ENCODE peak calls at places on chromosome 17, in seven cellular contexts. W is heart left ventricle, Y is breast epithelium, X is Peyer's patch, T is psoas muscle, F is GM23338, I is fibroblast of lung. G is an unnamed sample.
A peak's percentile ranks its signal among the peaks of the same experiment; 100 is the strongest.

GRCh38 chr17:65850486-65850885 is 289.0 kb upstream of the AXIN2 start:
- DNase-seq in Y (no peak), I (no peak), T (no peak), X (no peak), F (no peak), W (no peak), G (no peak)

GRCh38 chr17:65503557-65503956 is 57.9 kb downstream of the AXIN2 start:
- DNase-seq in F (no peak), T (no peak), I (no peak), X (no peak), W (no peak), Y (no peak), G (no peak)

GRCh38 chr17:50129303-50129945 is 536 bp downstream of the SAMD14 start:
- DNase-seq in F (peak; percentile 56), T (peak; percentile 76), Y (no peak), I (peak; percentile 58), X (no peak), W (no peak), G (no peak)

GRCh38 chr17:83151442-83152220 is 72.2 kb downstream of the METRNL start:
- DNase-seq in Y (peak; percentile 14), W (no peak), I (peak; percentile 27), X (no peak), F (peak; percentile 69), T (no peak), G (no peak)

GRCh38 chr17:27157898-27158297 is 136.0 kb upstream of the WSB1 start:
- DNase-seq in T (no peak), X (no peak), W (no peak), I (no peak), F (no peak), Y (no peak), G (no peak)

GRCh38 chr17:65099941-65100315 is 37.2 kb upstream of the RGS9 start:
- DNase-seq in T (peak; percentile 74), X (peak; percentile 58), W (peak; percentile 48), Y (peak; percentile 45), I (peak; percentile 86), F (peak; percentile 21), G (peak; percentile 48)

GRCh38 chr17:41863074-41863843 is 2.0 kb downstream of the KLHL11 start:
- DNase-seq in W (no peak), X (no peak), F (peak; percentile 25), I (no peak), T (no peak), Y (no peak), G (no peak)

GRCh38 chr17:32609085-32609484 is 122.3 kb downstream of the CDK5R1 start:
- DNase-seq in W (peak; percentile 57), X (peak; percentile 80), I (peak; percentile 32), Y (peak; percentile 58), F (no peak), T (peak; percentile 75), G (peak; percentile 56)

GRCh38 chr17:1560582-1561170 is 1.9 kb downstream of the PITPNA start:
- DNase-seq in W (no peak), Y (no peak), T (no peak), I (no peak), X (no peak), F (no peak), G (no peak)

GRCh38 chr17:7471729-7472128 is 7.7 kb downstream of the ZBTB4 start:
- DNase-seq in F (no peak), Y (no peak), T (no peak), W (no peak), X (no peak), I (no peak), G (no peak)

GRCh38 chr17:40518401-40519088 is 17.1 kb upstream of the TNS4 start:
- DNase-seq in T (no peak), I (peak; percentile 70), X (no peak), F (peak; percentile 45), Y (no peak), W (peak; percentile 14), G (no peak)

GRCh38 chr17:74330446-74330845 is 4.4 kb downstream of the KIF19 start:
- DNase-seq in I (no peak), Y (no peak), F (no peak), T (no peak), X (no peak), W (no peak), G (no peak)

GRCh38 chr17:36592316-36592710 is 634 bp downstream of the DHRS11 start:
- DNase-seq in Y (no peak), W (peak; percentile 40), I (peak; percentile 28), F (peak; percentile 78), T (peak; percentile 58), X (no peak), G (no peak)

GRCh38 chr17:1592751-1593629 is 30.4 kb upstream of the PITPNA start:
- DNase-seq in Y (no peak), F (no peak), I (no peak), X (peak; percentile 91), T (no peak), W (no peak), G (no peak)

GRCh38 chr17:3771140-3771539 is 29.8 kb downstream of the ITGAE start:
- DNase-seq in I (peak; percentile 27), X (no peak), F (no peak), T (no peak), W (no peak), Y (no peak), G (no peak)

GRCh38 chr17:3768786-3769185 is 32.2 kb downstream of the ITGAE start:
- DNase-seq in Y (no peak), F (no peak), I (no peak), X (no peak), W (no peak), T (no peak), G (no peak)

GRCh38 chr17:3768341-3768740 is 32.6 kb downstream of the ITGAE start:
- DNase-seq in Y (no peak), W (no peak), X (no peak), I (no peak), T (no peak), F (no peak), G (no peak)

GRCh38 chr17:3772764-3773163 is 28.2 kb downstream of the ITGAE start:
- DNase-seq in F (peak; percentile 78), I (no peak), Y (no peak), T (no peak), W (no peak), X (no peak), G (no peak)

DNA sequence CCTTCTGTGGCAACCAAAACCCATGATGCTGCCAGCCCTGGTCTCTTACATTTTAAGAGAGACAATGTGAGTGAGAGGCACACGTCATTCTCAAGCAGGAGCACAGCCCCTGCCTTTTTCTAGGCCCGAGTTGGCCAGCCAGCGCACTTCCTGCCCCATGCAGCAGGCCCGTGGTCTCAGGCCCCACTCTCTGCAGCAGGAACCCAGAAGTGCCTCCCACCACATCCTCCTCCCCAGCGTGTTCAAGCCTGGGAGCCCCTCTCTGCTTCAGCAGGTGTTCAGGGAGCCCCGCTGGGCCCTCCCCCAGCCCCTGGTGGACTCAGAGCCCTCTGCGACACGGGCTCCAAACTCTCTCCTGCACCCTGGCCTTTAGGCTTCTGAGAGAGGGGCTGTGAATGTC is 30.5 kb downstream of the ITGAE start:
- DNase-seq in W (no peak), T (no peak), I (no peak), F (no peak), Y (no peak), X (peak; percentile 83), G (no peak)
- H3K4me3 ChIP-seq in W (no peak overlapping the region), T (no peak overlapping the region), I (no peak overlapping the region), F (no peak overlapping the region), Y (no peak overlapping the region), X (no peak overlapping the region), G (no peak overlapping the region)

DNA sequence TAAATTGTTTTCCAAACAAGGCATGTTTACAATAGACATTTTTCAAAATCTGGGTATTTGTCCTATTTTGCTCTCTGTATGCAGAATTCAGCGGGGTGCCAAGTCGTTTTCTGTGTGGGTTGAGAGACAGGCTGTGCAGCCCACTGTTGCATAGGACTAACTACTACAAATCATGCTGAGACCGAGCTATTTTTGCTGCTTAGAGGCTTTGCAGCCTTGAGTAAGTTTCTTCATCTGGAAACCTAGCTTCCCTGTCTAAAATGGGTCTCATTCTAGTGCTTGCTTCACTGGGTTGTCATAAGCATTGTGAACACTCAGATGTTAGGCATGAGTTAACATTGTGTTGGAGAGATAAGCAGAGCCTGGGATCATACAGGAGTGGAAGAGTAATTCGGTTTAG is 1.3 kb downstream of the PRPSAP2 start:
- DNase-seq in W (no peak), F (no peak), X (no peak), T (no peak), I (peak; percentile 74), Y (no peak), G (no peak)
- H3K27ac ChIP-seq in W (peak overlapping the region; percentile 11), F (no peak overlapping the region), X (no peak overlapping the region), T (peak overlapping the region; percentile 90), I (no peak overlapping the region), Y (no peak overlapping the region), G (peak overlapping the region; percentile 93)

GRCh38 chr17:71398706-71399620 is 721.9 kb upstream of the SOX9 start:
- DNase-seq in Y (no peak), F (peak; percentile 40), I (peak; percentile 67), X (no peak), W (no peak), T (no peak), G (no peak)
- H3K4me1 ChIP-seq in Y (no peaks in the 10 kb centered on the region), F (peaks cover 5% of the 10 kb centered on the region), I (no peaks in the 10 kb centered on the region), X (no peaks in the 10 kb centered on the region), W (no peaks in the 10 kb centered on the region), T (no peaks in the 10 kb centered on the region), G (no peaks in the 10 kb centered on the region)

GRCh38 chr17:10115536-10115932 is 82.9 kb downstream of the GAS7 start:
- DNase-seq in Y (no peak), W (no peak), T (no peak), F (no peak), X (no peak), I (no peak), G (no peak)
- H3K4me3 ChIP-seq in Y (no peak overlapping the region), W (no peak overlapping the region), T (no peak overlapping the region), F (no peak overlapping the region), X (no peak overlapping the region), I (no peak overlapping the region), G (peak overlapping the region; percentile 50)

GRCh38 chr17:72561266-72561665 is 440.4 kb downstream of the SOX9 start:
- DNase-seq in F (no peak), X (no peak), I (no peak), W (no peak), T (no peak), Y (no peak), G (no peak)

GRCh38 chr17:72561680-72562079 is 440.9 kb downstream of the SOX9 start:
- DNase-seq in F (no peak), I (no peak), Y (no peak), T (no peak), X (no peak), W (no peak), G (no peak)

GRCh38 chr17:72563952-72564351 is 443.1 kb downstream of the SOX9 start:
- DNase-seq in F (no peak), T (no peak), X (no peak), I (no peak), Y (no peak), W (no peak), G (no peak)

GRCh38 chr17:72560303-72561247 is 439.8 kb downstream of the SOX9 start:
- DNase-seq in T (no peak), F (peak; percentile 75), Y (no peak), I (peak; percentile 43), X (no peak), W (no peak), G (no peak)

GRCh38 chr17:72562628-72563188 is 441.9 kb downstream of the SOX9 start:
- DNase-seq in Y (no peak), I (no peak), T (no peak), X (no peak), F (no peak), W (no peak), G (no peak)
- H3K27ac ChIP-seq in Y (no peak overlapping the region), I (no peak overlapping the region), T (no peak overlapping the region), X (no peak overlapping the region), F (no peak overlapping the region), W (no peak overlapping the region), G (no peak overlapping the region)

GRCh38 chr17:67568961-67569360 is 148.8 kb upstream of the NOL11 start:
- DNase-seq in F (no peak), X (no peak), I (no peak), T (no peak), Y (no peak), W (no peak), G (no peak)
- H3K4me1 ChIP-seq in F (no peaks in the 10 kb centered on the region), X (no peaks in the 10 kb centered on the region), I (no peaks in the 10 kb centered on the region), T (no peaks in the 10 kb centered on the region), Y (no peaks in the 10 kb centered on the region), W (no peaks in the 10 kb centered on the region), G (no peaks in the 10 kb centered on the region)

G was measured in left ventricle myocardium inferior.